ENCODE peak calls at places on chromosomes 11 and 22, in four cellular contexts. One of them, this sample, is unnamed.

GRCh38 chr11:65185869-65186341 is 4.2 kb downstream of the CAPN1 start:
- DNase-seq in A549: no peak
- DNase-seq in mesothelial cell of epicardium: no peak
- DNase-seq in cardiac muscle cell: no peak
- DNase-seq in this sample: no peak

GRCh38 chr11:774873-775592 is 2.3 kb downstream of the GATD1 start:
- DNase-seq in A549: no peak
- DNase-seq in cardiac muscle cell: no peak
- DNase-seq in mesothelial cell of epicardium: no peak
- DNase-seq in this sample: no peak

GRCh38 chr11:118845369-118845768 is 38.3 kb upstream of the CXCR5 start:
- DNase-seq in cardiac muscle cell: no peak
- DNase-seq in mesothelial cell of epicardium: no peak
- DNase-seq in A549: no peak
- DNase-seq in this sample: no peak

GRCh38 chr11:3160252-3161031 is 4.7 kb downstream of the OSBPL5 start:
- DNase-seq in cardiac muscle cell: peak
- DNase-seq in A549: no peak
- DNase-seq in mesothelial cell of epicardium: peak
- DNase-seq in this sample: peak

GRCh38 chr11:104609297-104609696 is 289.0 kb downstream of the CASP12 start:
- DNase-seq in cardiac muscle cell: peak
- DNase-seq in mesothelial cell of epicardium: no peak
- DNase-seq in A549: peak
- DNase-seq in this sample: no peak

GRCh38 chr11:10328314-10329090 is 23.6 kb downstream of the ADM start:
- DNase-seq in A549: no peak
- DNase-seq in cardiac muscle cell: no peak
- DNase-seq in mesothelial cell of epicardium: no peak
- DNase-seq in this sample: peak

GRCh38 chr22:17734197-17734596 is 40.1 kb downstream of the BID start:
- DNase-seq in cardiac muscle cell: no peak
- DNase-seq in mesothelial cell of epicardium: no peak
- DNase-seq in A549: no peak
- DNase-seq in this sample: no peak

GRCh38 chr11:94880216-94880615 is 93.1 kb downstream of the CWC15 start:
- DNase-seq in cardiac muscle cell: no peak
- DNase-seq in A549: peak
- DNase-seq in mesothelial cell of epicardium: no peak
- DNase-seq in this sample: no peak

GRCh38 chr11:19259487-19260345 is 19.0 kb upstream of the E2F8 start:
- DNase-seq in cardiac muscle cell: peak
- DNase-seq in mesothelial cell of epicardium: peak
- DNase-seq in A549: peak
- DNase-seq in this sample: peak

GRCh38 chr11:66548041-66548440 is 1.3 kb downstream of the ACTN3 start:
- DNase-seq in mesothelial cell of epicardium: no peak
- DNase-seq in cardiac muscle cell: no peak
- DNase-seq in A549: no peak
- DNase-seq in this sample: no peak

GRCh38 chr11:68010058-68011041 is at the start of gene ALDH3B1:
- DNase-seq in A549: peak
- DNase-seq in cardiac muscle cell: peak
- DNase-seq in mesothelial cell of epicardium: no peak
- DNase-seq in this sample: peak

GRCh38 chr11:3205261-3206127 is 13.1 kb downstream of the MRGPRG start:
- DNase-seq in A549: no peak
- DNase-seq in cardiac muscle cell: no peak
- DNase-seq in mesothelial cell of epicardium: no peak
- DNase-seq in this sample: no peak

GRCh38 chr11:72642815-72643511 is 31.3 kb downstream of the PDE2A start:
- DNase-seq in mesothelial cell of epicardium: peak
- DNase-seq in A549: peak
- DNase-seq in cardiac muscle cell: peak
- DNase-seq in this sample: no peak

GRCh38 chr11:126354631-126355323 is 709 bp upstream of the ST3GAL4 start:
- DNase-seq in cardiac muscle cell: no peak
- DNase-seq in mesothelial cell of epicardium: no peak
- DNase-seq in A549: no peak
- DNase-seq in this sample: no peak

GRCh38 chr11:440065-441042 is 1.5 kb downstream of the ANO9 start:
- DNase-seq in A549: no peak
- DNase-seq in cardiac muscle cell: no peak
- DNase-seq in mesothelial cell of epicardium: no peak
- DNase-seq in this sample: no peak

GRCh38 chr11:2366271-2366670 is 10.8 kb upstream of the CD81 start:
- DNase-seq in mesothelial cell of epicardium: no peak
- DNase-seq in A549: no peak
- DNase-seq in cardiac muscle cell: no peak
- DNase-seq in this sample: no peak

GRCh38 chr11:36822829-36823228 is 224.8 kb upstream of the RAG2 start:
- DNase-seq in cardiac muscle cell: no peak
- DNase-seq in mesothelial cell of epicardium: no peak
- DNase-seq in A549: no peak
- DNase-seq in this sample: no peak

GRCh38 chr11:36817336-36817965 is 219.4 kb upstream of the RAG2 start:
- DNase-seq in A549: no peak
- DNase-seq in cardiac muscle cell: no peak
- DNase-seq in mesothelial cell of epicardium: no peak
- DNase-seq in this sample: no peak

DNA sequence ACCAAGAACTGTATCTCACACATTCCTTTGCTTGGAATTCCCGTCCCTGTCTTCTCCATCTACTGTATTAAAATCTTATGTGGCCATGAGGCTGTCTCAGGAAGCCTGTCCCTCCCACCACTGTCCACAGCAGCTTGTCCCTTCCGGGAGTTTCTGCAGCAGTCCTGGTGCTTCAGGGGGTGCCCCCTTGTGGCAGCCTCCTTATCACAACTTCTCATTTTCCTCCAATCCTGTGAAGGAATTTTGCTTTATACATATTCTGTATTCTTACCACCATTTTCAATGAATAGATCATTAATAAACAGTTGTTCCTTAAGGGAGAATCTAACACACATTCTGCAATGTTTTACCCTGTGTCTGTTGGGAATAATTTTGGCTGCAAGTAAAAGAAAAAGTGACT is 220.4 kb upstream of the RAG2 start:
- DNase-seq in mesothelial cell of epicardium: no peak
- DNase-seq in cardiac muscle cell: no peak
- DNase-seq in A549: no peak
- DNase-seq in this sample: no peak
- TF ChIP-seq CTCF in mesothelial cell of epicardium: peak
- TF ChIP-seq CTCF in cardiac muscle cell: peak
- TF ChIP-seq CTCF in A549: no peak
- TF ChIP-seq CTCF in this sample: no peak

GRCh38 chr11:13278620-13279486 is 1.3 kb downstream of the BMAL1 start:
- DNase-seq in cardiac muscle cell: peak
- DNase-seq in A549: peak
- DNase-seq in mesothelial cell of epicardium: no peak
- DNase-seq in this sample: no peak

GRCh38 chr11:13277719-13278619 is at the start of gene BMAL1:
- DNase-seq in A549: peak
- DNase-seq in cardiac muscle cell: no peak
- DNase-seq in mesothelial cell of epicardium: peak
- DNase-seq in this sample: peak

GRCh38 chr11:13279487-13279834 is 1.9 kb downstream of the BMAL1 start:
- DNase-seq in mesothelial cell of epicardium: no peak
- DNase-seq in A549: no peak
- DNase-seq in cardiac muscle cell: no peak
- DNase-seq in this sample: no peak

GRCh38 chr11:13276454-13276851 is 1.1 kb upstream of the BMAL1 start:
- DNase-seq in A549: no peak
- DNase-seq in cardiac muscle cell: no peak
- DNase-seq in mesothelial cell of epicardium: no peak
- DNase-seq in this sample: no peak

GRCh38 chr11:13276852-13277718 is 505 bp upstream of the BMAL1 start:
- DNase-seq in mesothelial cell of epicardium: peak
- DNase-seq in cardiac muscle cell: peak
- DNase-seq in A549: peak
- DNase-seq in this sample: peak
- TF ChIP-seq CTCF in mesothelial cell of epicardium: no peak
- TF ChIP-seq CTCF in cardiac muscle cell: no peak
- TF ChIP-seq CTCF in A549: no peak
- TF ChIP-seq CTCF in this sample: no peak

GRCh38 chr11:25734592-25735211 is 597.2 kb upstream of the ANO3 start:
- DNase-seq in cardiac muscle cell: peak
- DNase-seq in mesothelial cell of epicardium: no peak
- DNase-seq in A549: no peak
- DNase-seq in this sample: no peak
- TF ChIP-seq CTCF in cardiac muscle cell: peak
- TF ChIP-seq CTCF in mesothelial cell of epicardium: peak
- TF ChIP-seq CTCF in A549: no peak
- TF ChIP-seq CTCF in this sample: peak

GRCh38 chr11:45848654-45849081 is 1.4 kb downstream of the CRY2 start:
- DNase-seq in A549: no peak
- DNase-seq in mesothelial cell of epicardium: no peak
- DNase-seq in cardiac muscle cell: no peak
- DNase-seq in this sample: no peak
- TF ChIP-seq CTCF in A549: no peak
- TF ChIP-seq CTCF in mesothelial cell of epicardium: no peak
- TF ChIP-seq CTCF in cardiac muscle cell: no peak
- TF ChIP-seq CTCF in this sample: no peak

GRCh38 chr22:39234157-39234793 is 10.5 kb downstream of the PDGFB start:
- DNase-seq in mesothelial cell of epicardium: no peak
- DNase-seq in A549: no peak
- DNase-seq in cardiac muscle cell: no peak
- DNase-seq in this sample: no peak
- TF ChIP-seq CTCF in mesothelial cell of epicardium: no peak
- TF ChIP-seq CTCF in A549: no peak
- TF ChIP-seq CTCF in cardiac muscle cell: no peak
- TF ChIP-seq CTCF in this sample: no peak

GRCh38 chr22:22403771-22404170 is 104.8 kb downstream of the ZNF280B start:
- DNase-seq in cardiac muscle cell: no peak
- DNase-seq in mesothelial cell of epicardium: no peak
- DNase-seq in A549: no peak
- DNase-seq in this sample: peak
- TF ChIP-seq CTCF in cardiac muscle cell: no peak
- TF ChIP-seq CTCF in mesothelial cell of epicardium: no peak
- TF ChIP-seq CTCF in A549: no peak
- TF ChIP-seq CTCF in this sample: no peak

GRCh38 chr11:59106363-59107336 is at the start of gene FAM111B:
- DNase-seq in A549: peak
- DNase-seq in cardiac muscle cell: peak
- DNase-seq in mesothelial cell of epicardium: peak
- DNase-seq in this sample: no peak
- TF ChIP-seq CTCF in A549: no peak
- TF ChIP-seq CTCF in cardiac muscle cell: no peak
- TF ChIP-seq CTCF in mesothelial cell of epicardium: no peak
- TF ChIP-seq CTCF in this sample: no peak

GRCh38 chr22:38071421-38072321 is 12.3 kb downstream of the SLC16A8 start:
- DNase-seq in A549: no peak
- DNase-seq in mesothelial cell of epicardium: no peak
- DNase-seq in cardiac muscle cell: no peak
- DNase-seq in this sample: no peak
- TF ChIP-seq CTCF in A549: no peak
- TF ChIP-seq CTCF in mesothelial cell of epicardium: no peak
- TF ChIP-seq CTCF in cardiac muscle cell: no peak
- TF ChIP-seq CTCF in this sample: no peak

GRCh38 chr22:44907765-44908737 is 101.8 kb downstream of the PHF21B start:
- DNase-seq in A549: no peak
- DNase-seq in mesothelial cell of epicardium: no peak
- DNase-seq in cardiac muscle cell: no peak
- DNase-seq in this sample: no peak
- TF ChIP-seq CTCF in A549: no peak
- TF ChIP-seq CTCF in mesothelial cell of epicardium: no peak
- TF ChIP-seq CTCF in cardiac muscle cell: no peak
- TF ChIP-seq CTCF in this sample: no peak

GRCh38 chr11:12043221-12043620 is 34.8 kb upstream of the DKK3 start:
- DNase-seq in A549: no peak
- DNase-seq in cardiac muscle cell: no peak
- DNase-seq in mesothelial cell of epicardium: no peak
- DNase-seq in this sample: no peak

GRCh38 chr11:12044799-12045198 is 36.4 kb upstream of the DKK3 start:
- DNase-seq in A549: no peak
- DNase-seq in cardiac muscle cell: no peak
- DNase-seq in mesothelial cell of epicardium: no peak
- DNase-seq in this sample: no peak

GRCh38 chr11:12046636-12047236 is 38.3 kb upstream of the DKK3 start:
- DNase-seq in mesothelial cell of epicardium: no peak
- DNase-seq in cardiac muscle cell: no peak
- DNase-seq in A549: no peak
- DNase-seq in this sample: no peak

GRCh38 chr11:12043959-12044772 is 35.7 kb upstream of the DKK3 start:
- DNase-seq in mesothelial cell of epicardium: peak
- DNase-seq in cardiac muscle cell: peak
- DNase-seq in A549: peak
- DNase-seq in this sample: peak

DNA sequence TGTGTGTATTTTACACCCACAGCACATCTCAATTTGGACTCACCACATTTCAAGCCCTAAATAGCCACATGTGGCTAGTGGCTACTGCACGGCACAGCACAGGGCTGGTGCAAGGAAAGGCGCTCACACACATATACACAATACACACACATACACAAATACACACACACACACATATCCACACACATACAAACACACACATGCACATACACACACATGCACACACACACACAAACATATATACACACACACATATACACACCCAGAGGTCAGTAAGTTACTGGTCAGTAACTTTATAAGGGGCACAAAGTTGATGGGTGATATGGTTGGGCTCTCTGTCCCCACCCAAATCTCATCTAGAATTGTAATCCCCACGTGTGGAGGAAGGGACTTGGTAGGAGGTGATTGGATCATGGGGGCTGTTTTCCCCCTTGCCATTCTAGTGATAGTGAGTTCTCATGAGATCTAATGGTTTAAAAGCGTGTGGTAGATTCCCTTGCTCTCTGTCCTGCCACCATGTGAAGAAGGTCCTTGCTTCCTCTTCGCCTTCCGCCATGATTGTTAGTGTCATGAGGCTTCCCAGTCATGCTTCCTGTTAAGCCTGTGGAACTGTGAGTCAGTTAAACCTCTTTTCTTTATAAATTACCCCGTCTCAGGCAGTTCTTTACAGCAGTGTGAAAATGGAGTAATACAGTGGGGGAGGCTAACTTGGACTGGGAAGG is 37.6 kb upstream of the DKK3 start:
- DNase-seq in cardiac muscle cell: no peak
- DNase-seq in mesothelial cell of epicardium: no peak
- DNase-seq in A549: no peak
- DNase-seq in this sample: no peak
- TF ChIP-seq CTCF in cardiac muscle cell: no peak
- TF ChIP-seq CTCF in mesothelial cell of epicardium: no peak
- TF ChIP-seq CTCF in A549: no peak
- TF ChIP-seq CTCF in this sample: no peak

This sample was measured in esophagus muscularis mucosa.